ENCODE peak calls at places on chromosome 9, in nine cellular contexts. E is sigmoid colon; N is AG08396; F is amygdala; Y is effector CD4-positive, alpha-beta T cell; V is retina; J is activated B cell treated with CpG ODN at 0.5 μM for 24 hours; S is RWPE1; C is activated CD4-positive, alpha-beta T cell treated with anti-CD3 and anti-CD28 coated beads, Interleukin-2, amount 50 U/mL, for 4 hours. D is an unnamed sample.

GRCh38 chr9:89781838-89782237 is 177.0 kb downstream of the GADD45G start:
- DNase-seq in E (no peak), N (no peak), F (no peak), Y (no peak), V (no peak), J (peak), S (no peak), C (no peak), D (peak)

GRCh38 chr9:129352157-129352870 is 174.3 kb upstream of the IER5L start:
- DNase-seq in E (no peak), N (peak), F (no peak), Y (no peak), V (peak), J (no peak), S (no peak), C (no peak), D (no peak)

GRCh38 chr9:133683494-133684460 is 47.6 kb downstream of the DBH start:
- DNase-seq in E (no peak), N (peak), F (no peak), Y (peak), V (no peak), J (no peak), S (no peak), C (peak), D (no peak)

GRCh38 chr9:87109851-87110250 is 162.5 kb upstream of the GAS1 start:
- DNase-seq in E (no peak), N (no peak), F (no peak), Y (no peak), V (no peak), J (no peak), S (no peak), C (no peak), D (no peak)

GRCh38 chr9:131624636-131625241 is 79.4 kb downstream of the PRRT1B start:
- DNase-seq in E (no peak), N (no peak), F (no peak), Y (no peak), V (peak), J (no peak), S (no peak), C (no peak), D (peak)

GRCh38 chr9:136725612-136726011 is 13.2 kb downstream of the DIPK1B start:
- DNase-seq in E (no peak), N (peak), F (no peak), Y (no peak), V (no peak), J (no peak), S (peak), C (no peak), D (no peak)

GRCh38 chr9:116333254-116333653 is 179.7 kb downstream of the PAPPA start:
- DNase-seq in E (no peak), N (no peak), F (no peak), Y (no peak), V (no peak), J (no peak), S (no peak), C (no peak), D (no peak)

GRCh38 chr9:22241611-22242010 is 205.0 kb upstream of the DMRTA1 start:
- DNase-seq in E (no peak), N (no peak), F (no peak), Y (no peak), V (no peak), J (no peak), S (no peak), C (no peak), D (no peak)

GRCh38 chr9:106107716-106108115 is 413.4 kb downstream of the TMEM38B start:
- DNase-seq in E (no peak), N (no peak), F (no peak), Y (no peak), V (no peak), J (no peak), S (no peak), C (no peak), D (no peak)

GRCh38 chr9:98369471-98369870 is 114.0 kb upstream of the TBC1D2 start:
- DNase-seq in E (no peak), N (no peak), F (no peak), Y (no peak), V (no peak), J (no peak), S (no peak), C (no peak), D (no peak)